ENCODE peak calls at places on chromosome 12, in six cellular contexts. One of them, this sample, is unnamed.
A peak's percentile ranks its signal among the peaks of the same experiment; 100 is the strongest.

GRCh38 chr12:112162261-112162790 is 37.0 kb downstream of the TRAFD1 start:
- DNase-seq in Calu3: no peak
- DNase-seq in GF-D8: no peak
- DNase-seq in NCI-H2171: no peak
- DNase-seq in astrocyte of the hippocampus: no peak
- DNase-seq in head of caudate nucleus: no peak
- DNase-seq in this sample: no peak

GRCh38 chr12:77064891-77065360 is 443 bp downstream of the E2F7 start:
- DNase-seq in Calu3: peak; percentile 59
- DNase-seq in GF-D8: no peak
- DNase-seq in NCI-H2171: peak; percentile 47
- DNase-seq in astrocyte of the hippocampus: no peak
- DNase-seq in head of caudate nucleus: no peak
- DNase-seq in this sample: no peak

GRCh38 chr12:93737457-93738198 is 60.5 kb downstream of the CRADD start:
- DNase-seq in Calu3: no peak
- DNase-seq in GF-D8: no peak
- DNase-seq in NCI-H2171: no peak
- DNase-seq in astrocyte of the hippocampus: no peak
- DNase-seq in head of caudate nucleus: no peak
- DNase-seq in this sample: no peak

GRCh38 chr12:3743803-3744202 is 9.1 kb downstream of the CRACR2A start:
- DNase-seq in Calu3: no peak
- DNase-seq in GF-D8: no peak
- DNase-seq in NCI-H2171: no peak
- DNase-seq in astrocyte of the hippocampus: no peak
- DNase-seq in head of caudate nucleus: no peak
- DNase-seq in this sample: no peak

GRCh38 chr12:98424726-98425401 is 90.5 kb upstream of the TMPO start:
- DNase-seq in Calu3: peak; percentile 83
- DNase-seq in GF-D8: peak; percentile 11
- DNase-seq in NCI-H2171: peak; percentile 40
- DNase-seq in astrocyte of the hippocampus: peak; percentile 91
- DNase-seq in head of caudate nucleus: peak; percentile 61
- DNase-seq in this sample: no peak

GRCh38 chr12:27190761-27191160 is 53.3 kb upstream of the STK38L start:
- DNase-seq in Calu3: no peak
- DNase-seq in GF-D8: no peak
- DNase-seq in NCI-H2171: no peak
- DNase-seq in astrocyte of the hippocampus: peak; percentile 83
- DNase-seq in head of caudate nucleus: no peak
- DNase-seq in this sample: no peak

GRCh38 chr12:14373202-14373601 is 7.7 kb downstream of the ATF7IP start:
- DNase-seq in Calu3: no peak
- DNase-seq in GF-D8: no peak
- DNase-seq in NCI-H2171: no peak
- DNase-seq in astrocyte of the hippocampus: no peak
- DNase-seq in head of caudate nucleus: no peak
- DNase-seq in this sample: no peak

GRCh38 chr12:45353944-45354343 is 138.0 kb downstream of the ANO6 start:
- DNase-seq in Calu3: no peak
- DNase-seq in GF-D8: no peak
- DNase-seq in NCI-H2171: no peak
- DNase-seq in astrocyte of the hippocampus: no peak
- DNase-seq in head of caudate nucleus: no peak
- DNase-seq in this sample: no peak

GRCh38 chr12:47851303-47851952 is 31.7 kb upstream of the HDAC7 start:
- DNase-seq in Calu3: no peak
- DNase-seq in GF-D8: no peak
- DNase-seq in NCI-H2171: no peak
- DNase-seq in astrocyte of the hippocampus: no peak
- DNase-seq in head of caudate nucleus: no peak
- DNase-seq in this sample: no peak

GRCh38 chr12:45235087-45236025 is 19.5 kb downstream of the ANO6 start:
- DNase-seq in Calu3: peak; percentile 34
- DNase-seq in GF-D8: no peak
- DNase-seq in NCI-H2171: no peak
- DNase-seq in astrocyte of the hippocampus: peak; percentile 88
- DNase-seq in head of caudate nucleus: no peak
- DNase-seq in this sample: no peak

GRCh38 chr12:129550353-129550752 is 353.5 kb downstream of the TMEM132D start:
- DNase-seq in Calu3: no peak
- DNase-seq in GF-D8: no peak
- DNase-seq in NCI-H2171: no peak
- DNase-seq in astrocyte of the hippocampus: peak; percentile 40
- DNase-seq in head of caudate nucleus: no peak
- DNase-seq in this sample: no peak

GRCh38 chr12:27525373-27525772 is 1.4 kb downstream of the PPFIBP1 start:
- DNase-seq in Calu3: no peak
- DNase-seq in GF-D8: no peak
- DNase-seq in NCI-H2171: no peak
- DNase-seq in astrocyte of the hippocampus: peak; percentile 64
- DNase-seq in head of caudate nucleus: no peak
- DNase-seq in this sample: no peak

GRCh38 chr12:94329366-94329765 is 130.3 kb downstream of the CEP83 start:
- DNase-seq in Calu3: no peak
- DNase-seq in GF-D8: no peak
- DNase-seq in NCI-H2171: no peak
- DNase-seq in astrocyte of the hippocampus: no peak
- DNase-seq in head of caudate nucleus: no peak
- DNase-seq in this sample: no peak

GRCh38 chr12:92568631-92569128 is 134.1 kb upstream of the PLEKHG7 start:
- DNase-seq in Calu3: no peak
- DNase-seq in GF-D8: no peak
- DNase-seq in NCI-H2171: no peak
- DNase-seq in astrocyte of the hippocampus: no peak
- DNase-seq in head of caudate nucleus: no peak
- DNase-seq in this sample: no peak

GRCh38 chr12:54251667-54252284 is 28.1 kb downstream of the CBX5 start:
- DNase-seq in Calu3: peak; percentile 41
- DNase-seq in GF-D8: peak; percentile 21
- DNase-seq in NCI-H2171: no peak
- DNase-seq in astrocyte of the hippocampus: peak; percentile 64
- DNase-seq in head of caudate nucleus: no peak
- DNase-seq in this sample: no peak

GRCh38 chr12:104596876-104597833 is 140.4 kb downstream of the CHST11 start:
- DNase-seq in Calu3: no peak
- DNase-seq in GF-D8: no peak
- DNase-seq in NCI-H2171: no peak
- DNase-seq in astrocyte of the hippocampus: peak; percentile 17
- DNase-seq in head of caudate nucleus: no peak
- DNase-seq in this sample: no peak

GRCh38 chr12:108150436-108150835 is 21.3 kb downstream of the WSCD2 start:
- DNase-seq in Calu3: no peak
- DNase-seq in GF-D8: no peak
- DNase-seq in NCI-H2171: no peak
- DNase-seq in astrocyte of the hippocampus: no peak
- DNase-seq in head of caudate nucleus: no peak
- DNase-seq in this sample: no peak

GRCh38 chr12:131755305-131756113 is 44.6 kb downstream of the SFSWAP start:
- DNase-seq in Calu3: no peak
- DNase-seq in GF-D8: no peak
- DNase-seq in NCI-H2171: no peak
- DNase-seq in astrocyte of the hippocampus: no peak
- DNase-seq in head of caudate nucleus: no peak
- DNase-seq in this sample: no peak

GRCh38 chr12:95554532-95555071 is 3.3 kb upstream of the USP44 start:
- DNase-seq in Calu3: peak; percentile 21
- DNase-seq in GF-D8: peak; percentile 70
- DNase-seq in NCI-H2171: no peak
- DNase-seq in astrocyte of the hippocampus: no peak
- DNase-seq in head of caudate nucleus: no peak
- DNase-seq in this sample: no peak

GRCh38 chr12:32273712-32274111 is 125.6 kb upstream of the FGD4 start:
- DNase-seq in Calu3: no peak
- DNase-seq in GF-D8: no peak
- DNase-seq in NCI-H2171: no peak
- DNase-seq in astrocyte of the hippocampus: peak; percentile 42
- DNase-seq in head of caudate nucleus: no peak
- DNase-seq in this sample: no peak

GRCh38 chr12:77590306-77590705 is 240.4 kb upstream of the NAV3 start:
- DNase-seq in Calu3: no peak
- DNase-seq in GF-D8: no peak
- DNase-seq in NCI-H2171: no peak
- DNase-seq in astrocyte of the hippocampus: no peak
- DNase-seq in head of caudate nucleus: no peak
- DNase-seq in this sample: no peak

GRCh38 chr12:2154521-2154920 is 101.7 kb downstream of the CACNA1C start:
- DNase-seq in Calu3: no peak
- DNase-seq in GF-D8: no peak
- DNase-seq in NCI-H2171: no peak
- DNase-seq in astrocyte of the hippocampus: no peak
- DNase-seq in head of caudate nucleus: no peak
- DNase-seq in this sample: no peak

GRCh38 chr12:2893007-2893406 is 2.3 kb downstream of the TULP3 start:
- DNase-seq in Calu3: no peak
- DNase-seq in GF-D8: no peak
- DNase-seq in NCI-H2171: no peak
- DNase-seq in astrocyte of the hippocampus: peak; percentile 79
- DNase-seq in head of caudate nucleus: no peak
- DNase-seq in this sample: no peak

GRCh38 chr12:55930771-55931316 is at the start of gene DGKA:
- DNase-seq in Calu3: peak; percentile 62
- DNase-seq in GF-D8: peak; percentile 52
- DNase-seq in NCI-H2171: peak; percentile 52
- DNase-seq in astrocyte of the hippocampus: peak; percentile 67
- DNase-seq in head of caudate nucleus: peak; percentile 16
- DNase-seq in this sample: no peak

GRCh38 chr12:75859868-75860267 is 171.7 kb downstream of the PHLDA1 start:
- DNase-seq in Calu3: no peak
- DNase-seq in GF-D8: no peak
- DNase-seq in NCI-H2171: no peak
- DNase-seq in astrocyte of the hippocampus: no peak
- DNase-seq in head of caudate nucleus: no peak
- DNase-seq in this sample: no peak

GRCh38 chr12:64173456-64173855 is 48.6 kb downstream of the KICS2 start:
- DNase-seq in Calu3: no peak
- DNase-seq in GF-D8: no peak
- DNase-seq in NCI-H2171: no peak
- DNase-seq in astrocyte of the hippocampus: no peak
- DNase-seq in head of caudate nucleus: no peak
- DNase-seq in this sample: no peak

GRCh38 chr12:124188561-124189405 is 106.1 kb upstream of the RFLNA start:
- DNase-seq in Calu3: peak; percentile 82
- DNase-seq in GF-D8: no peak
- DNase-seq in NCI-H2171: peak; percentile 98
- DNase-seq in astrocyte of the hippocampus: peak; percentile 56
- DNase-seq in head of caudate nucleus: no peak
- DNase-seq in this sample: no peak

This sample was measured in H1.